ENCODE peak calls at places on chromosomes 5 and 9, in five cellular contexts. K, I, G, U and Y are unnamed samples. For H3K4me1, the result is how much of the 10 kb centered on the place peaks cover.

GRCh38 chr5:157308826-157309465 is 43.0 kb downstream of the CYFIP2 start:
- DNase-seq in K (no peak), I (no peak), G (no peak), U (no peak), Y (no peak)

GRCh38 chr9:116572095-116572748 is 114.9 kb upstream of the TRIM32 start:
- DNase-seq in K (peak), I (peak), G (peak), U (peak), Y (peak)

GRCh38 chr5:147479949-147480348 is 29.9 kb downstream of the DPYSL3 start:
- DNase-seq in K (no peak), I (peak), G (no peak), U (no peak), Y (no peak)

GRCh38 chr5:6812800-6813731 is 99.8 kb downstream of the TENT4A start:
- DNase-seq in K (no peak), I (peak), G (no peak), U (no peak), Y (no peak)

GRCh38 chr5:66144074-66144798 is at the start of gene SREK1:
- DNase-seq in K (peak), I (peak), G (peak), U (peak), Y (peak)

GRCh38 chr5:14209836-14210235 is 66.7 kb downstream of the TRIO start:
- DNase-seq in K (no peak), I (no peak), G (no peak), U (no peak), Y (no peak)

GRCh38 chr9:35952526-35953191 is 5.3 kb downstream of the OR2S2 start:
- DNase-seq in K (no peak), I (no peak), G (no peak), U (no peak), Y (no peak)

GRCh38 chr5:73213566-73213998 is 40.6 kb downstream of the TMEM174 start:
- DNase-seq in K (no peak), I (peak), G (no peak), U (no peak), Y (peak)

GRCh38 chr5:177089146-177089545 is 2.4 kb downstream of the FGFR4 start:
- DNase-seq in K (peak), I (no peak), G (peak), U (no peak), Y (no peak)

GRCh38 chr9:121743441-121744001 is 92.1 kb downstream of the DAB2IP start:
- DNase-seq in K (peak), I (peak), G (peak), U (peak), Y (peak)

GRCh38 chr9:99185904-99186303 is 35.8 kb downstream of the ALG2 start:
- DNase-seq in K (no peak), I (no peak), G (no peak), U (no peak), Y (no peak)

GRCh38 chr5:60403343-60404006 is 296.5 kb downstream of the DEPDC1B start:
- DNase-seq in K (no peak), I (no peak), G (no peak), U (peak), Y (no peak)

GRCh38 chr5:172078726-172079345 is 72.4 kb upstream of the FBXW11 start:
- DNase-seq in K (no peak), I (no peak), G (peak), U (no peak), Y (no peak)

GRCh38 chr5:77842247-77842646 is 66.1 kb upstream of the TBCA start:
- DNase-seq in K (no peak), I (no peak), G (no peak), U (no peak), Y (no peak)

GRCh38 chr5:77841616-77842015 is 65.5 kb upstream of the TBCA start:
- DNase-seq in K (no peak), I (no peak), G (no peak), U (no peak), Y (no peak)

GRCh38 chr5:77843570-77844407 is 67.7 kb upstream of the TBCA start:
- DNase-seq in K (no peak), I (no peak), G (no peak), U (no peak), Y (no peak)

GRCh38 chr5:77840930-77841329 is 64.8 kb upstream of the TBCA start:
- DNase-seq in K (no peak), I (no peak), G (no peak), U (no peak), Y (no peak)

GRCh38 chr5:77839691-77840090 is 63.6 kb upstream of the TBCA start:
- DNase-seq in K (no peak), I (no peak), G (no peak), U (no peak), Y (no peak)
- H3K27ac ChIP-seq in K (no peak), I (no peak), G (no peak), U (no peak), Y (no peak)

DNA sequence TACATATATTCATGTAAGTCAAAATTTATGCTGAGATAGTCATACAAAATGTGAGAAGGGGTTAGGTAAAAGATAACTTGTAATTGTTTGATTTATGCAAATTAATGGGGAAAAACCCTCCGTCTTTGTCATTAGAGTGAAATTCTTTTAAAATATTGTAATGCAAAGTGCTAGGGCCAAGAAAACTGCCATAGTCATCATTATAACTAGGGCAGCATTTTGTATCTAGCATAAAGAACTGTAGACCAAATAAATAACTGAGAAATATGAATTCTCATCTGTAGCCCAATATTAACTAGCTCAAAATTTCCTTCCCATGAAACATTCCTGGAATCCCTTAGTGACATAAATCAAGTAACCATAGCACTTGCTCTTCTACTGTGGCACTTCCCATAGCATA is 118.6 kb downstream of the MRPS30 start:
- DNase-seq in K (no peak), I (no peak), G (no peak), U (no peak), Y (no peak)
- H3K4me1 ChIP-seq in K (under half), I (under half), G (under half), U (under half), Y (under half)

DNA sequence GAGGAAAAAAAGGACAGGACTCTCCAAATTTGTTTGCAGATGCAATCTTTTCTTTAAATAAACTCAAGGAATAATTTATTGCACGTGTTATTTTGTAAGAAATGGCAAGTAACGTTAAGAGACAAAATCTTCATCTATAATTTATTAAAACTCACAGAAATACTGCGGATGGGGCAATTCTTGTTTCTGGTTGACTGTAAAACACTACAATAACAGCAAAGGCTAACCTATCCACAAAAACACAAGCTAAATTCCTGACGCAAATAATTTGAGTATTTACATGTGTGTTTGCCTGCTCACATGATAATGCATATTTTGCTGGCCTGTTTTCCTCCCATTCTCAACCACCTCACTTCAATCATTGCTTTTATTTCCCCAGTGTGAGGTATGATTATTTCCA is 619.4 kb downstream of the PDE4D start:
- DNase-seq in K (no peak), I (no peak), G (no peak), U (no peak), Y (no peak)
- H3K4me3 ChIP-seq in K (peak), I (no peak), G (peak), U (no peak), Y (no peak)

GRCh38 chr5:134503937-134504437 is 21.5 kb upstream of the JADE2 start:
- DNase-seq in K (no peak), I (peak), G (no peak), U (peak), Y (no peak)
- H3K27ac ChIP-seq in K (peak), I (peak), G (peak), U (peak), Y (peak)